ENCODE peak calls at places on chromosome 4, in five cellular contexts. One of them, this sample, is unnamed.

GRCh38 chr4:112515278-112516075 is 503 bp downstream of the NEUROG2 start:
- DNase-seq in DMS153: no peak
- DNase-seq in AG10803: no peak
- DNase-seq in non-pigmented ciliary epithelial cell: no peak
- DNase-seq in glutamatergic neuron: peak
- DNase-seq in this sample: peak

GRCh38 chr4:94305468-94306225 is 37.0 kb downstream of the HPGDS start:
- DNase-seq in DMS153: no peak
- DNase-seq in AG10803: peak
- DNase-seq in non-pigmented ciliary epithelial cell: no peak
- DNase-seq in glutamatergic neuron: no peak
- DNase-seq in this sample: no peak

GRCh38 chr4:48722509-48723446 is 57.3 kb downstream of the FRYL start:
- DNase-seq in DMS153: no peak
- DNase-seq in AG10803: peak
- DNase-seq in non-pigmented ciliary epithelial cell: no peak
- DNase-seq in glutamatergic neuron: no peak
- DNase-seq in this sample: no peak

GRCh38 chr4:20264688-20265087 is 13.0 kb downstream of the SLIT2 start:
- DNase-seq in DMS153: no peak
- DNase-seq in AG10803: no peak
- DNase-seq in non-pigmented ciliary epithelial cell: no peak
- DNase-seq in glutamatergic neuron: no peak
- DNase-seq in this sample: no peak

GRCh38 chr4:48898733-48899431 is 7.7 kb downstream of the OCIAD2 start:
- DNase-seq in DMS153: no peak
- DNase-seq in AG10803: no peak
- DNase-seq in non-pigmented ciliary epithelial cell: no peak
- DNase-seq in glutamatergic neuron: no peak
- DNase-seq in this sample: no peak

GRCh38 chr4:8538703-8539567 is 41.3 kb upstream of the GPR78 start:
- DNase-seq in DMS153: no peak
- DNase-seq in AG10803: peak
- DNase-seq in non-pigmented ciliary epithelial cell: no peak
- DNase-seq in glutamatergic neuron: no peak
- DNase-seq in this sample: no peak

GRCh38 chr4:75671802-75672421 is 1.3 kb downstream of the G3BP2 start:
- DNase-seq in DMS153: no peak
- DNase-seq in AG10803: no peak
- DNase-seq in non-pigmented ciliary epithelial cell: no peak
- DNase-seq in glutamatergic neuron: no peak
- DNase-seq in this sample: no peak

GRCh38 chr4:182555997-182556418 is 312.8 kb downstream of the TENM3 start:
- DNase-seq in DMS153: peak
- DNase-seq in AG10803: peak
- DNase-seq in non-pigmented ciliary epithelial cell: peak
- DNase-seq in glutamatergic neuron: no peak
- DNase-seq in this sample: peak

GRCh38 chr4:5976921-5977320 is 41.3 kb downstream of the C4orf50 start:
- DNase-seq in DMS153: no peak
- DNase-seq in AG10803: no peak
- DNase-seq in non-pigmented ciliary epithelial cell: no peak
- DNase-seq in glutamatergic neuron: no peak
- DNase-seq in this sample: no peak

GRCh38 chr4:44629280-44629866 is 22.1 kb downstream of the YIPF7 start:
- DNase-seq in DMS153: no peak
- DNase-seq in AG10803: peak
- DNase-seq in non-pigmented ciliary epithelial cell: peak
- DNase-seq in glutamatergic neuron: no peak
- DNase-seq in this sample: peak

GRCh38 chr4:6991771-6992557 is 51.2 kb upstream of the TADA2B start:
- DNase-seq in DMS153: no peak
- DNase-seq in AG10803: peak
- DNase-seq in non-pigmented ciliary epithelial cell: peak
- DNase-seq in glutamatergic neuron: no peak
- DNase-seq in this sample: no peak

GRCh38 chr4:54473077-54473545 is 184.6 kb upstream of the KIT start:
- DNase-seq in DMS153: peak
- DNase-seq in AG10803: peak
- DNase-seq in non-pigmented ciliary epithelial cell: no peak
- DNase-seq in glutamatergic neuron: no peak
- DNase-seq in this sample: no peak